ENCODE peak calls at places on chromosomes 3 and 15, in four cellular contexts. One of them, this sample, is unnamed.

GRCh38 chr3:172119266-172119957 is 80.0 kb downstream of the FNDC3B start:
- DNase-seq in kidney tubule cell: no peak
- DNase-seq in C1 segment of cervical spinal cord: no peak
- DNase-seq in stimulated activated CD8-positive, alpha-beta memory T cell treated with anti-CD3 and anti-CD28 coated beads, Interleukin-15, amount 100 ng/mL, for 48 hours: no peak
- DNase-seq in this sample: no peak

GRCh38 chr3:141313091-141313683 is 55.1 kb upstream of the ZBTB38 start:
- DNase-seq in kidney tubule cell: no peak
- DNase-seq in C1 segment of cervical spinal cord: no peak
- DNase-seq in stimulated activated CD8-positive, alpha-beta memory T cell treated with anti-CD3 and anti-CD28 coated beads, Interleukin-15, amount 100 ng/mL, for 48 hours: no peak
- DNase-seq in this sample: no peak

GRCh38 chr15:34776706-34777105 is 18.6 kb downstream of the ACTC1 start:
- DNase-seq in kidney tubule cell: no peak
- DNase-seq in C1 segment of cervical spinal cord: no peak
- DNase-seq in stimulated activated CD8-positive, alpha-beta memory T cell treated with anti-CD3 and anti-CD28 coated beads, Interleukin-15, amount 100 ng/mL, for 48 hours: no peak
- DNase-seq in this sample: no peak

GRCh38 chr15:76176059-76176458 is 116.3 kb downstream of the TMEM266 start:
- DNase-seq in kidney tubule cell: no peak
- DNase-seq in C1 segment of cervical spinal cord: no peak
- DNase-seq in stimulated activated CD8-positive, alpha-beta memory T cell treated with anti-CD3 and anti-CD28 coated beads, Interleukin-15, amount 100 ng/mL, for 48 hours: no peak
- DNase-seq in this sample: no peak

GRCh38 chr3:132246212-132246611 is 71.0 kb upstream of the ACP3 start:
- DNase-seq in kidney tubule cell: no peak
- DNase-seq in C1 segment of cervical spinal cord: no peak
- DNase-seq in stimulated activated CD8-positive, alpha-beta memory T cell treated with anti-CD3 and anti-CD28 coated beads, Interleukin-15, amount 100 ng/mL, for 48 hours: no peak
- DNase-seq in this sample: no peak

GRCh38 chr3:5136619-5137429 is 14.7 kb downstream of the ARL8B start:
- DNase-seq in kidney tubule cell: peak; percentile 67
- DNase-seq in C1 segment of cervical spinal cord: no peak
- DNase-seq in stimulated activated CD8-positive, alpha-beta memory T cell treated with anti-CD3 and anti-CD28 coated beads, Interleukin-15, amount 100 ng/mL, for 48 hours: no peak
- DNase-seq in this sample: no peak

GRCh38 chr15:96304839-96305238 is 25.7 kb upstream of the NR2F2 start:
- DNase-seq in kidney tubule cell: no peak
- DNase-seq in C1 segment of cervical spinal cord: no peak
- DNase-seq in stimulated activated CD8-positive, alpha-beta memory T cell treated with anti-CD3 and anti-CD28 coated beads, Interleukin-15, amount 100 ng/mL, for 48 hours: no peak
- DNase-seq in this sample: no peak

GRCh38 chr3:192747145-192747544 is 19.8 kb upstream of the FGF12 start:
- DNase-seq in kidney tubule cell: no peak
- DNase-seq in C1 segment of cervical spinal cord: no peak
- DNase-seq in stimulated activated CD8-positive, alpha-beta memory T cell treated with anti-CD3 and anti-CD28 coated beads, Interleukin-15, amount 100 ng/mL, for 48 hours: no peak
- DNase-seq in this sample: no peak

GRCh38 chr15:82552861-82553260 is 12.6 kb upstream of the RPS17 start:
- DNase-seq in kidney tubule cell: no peak
- DNase-seq in C1 segment of cervical spinal cord: no peak
- DNase-seq in stimulated activated CD8-positive, alpha-beta memory T cell treated with anti-CD3 and anti-CD28 coated beads, Interleukin-15, amount 100 ng/mL, for 48 hours: no peak
- DNase-seq in this sample: no peak

GRCh38 chr3:195609229-195609628 is 25.5 kb upstream of the APOD start:
- DNase-seq in kidney tubule cell: no peak
- DNase-seq in C1 segment of cervical spinal cord: no peak
- DNase-seq in stimulated activated CD8-positive, alpha-beta memory T cell treated with anti-CD3 and anti-CD28 coated beads, Interleukin-15, amount 100 ng/mL, for 48 hours: no peak
- DNase-seq in this sample: peak; percentile 15

GRCh38 chr15:73127302-73127936 is 75.2 kb downstream of the NEO1 start:
- DNase-seq in kidney tubule cell: peak; percentile 46
- DNase-seq in C1 segment of cervical spinal cord: no peak
- DNase-seq in stimulated activated CD8-positive, alpha-beta memory T cell treated with anti-CD3 and anti-CD28 coated beads, Interleukin-15, amount 100 ng/mL, for 48 hours: no peak
- DNase-seq in this sample: no peak

GRCh38 chr3:126476166-126476975 is 680 bp upstream of the ZXDC start:
- DNase-seq in kidney tubule cell: peak; percentile 72
- DNase-seq in C1 segment of cervical spinal cord: no peak
- DNase-seq in stimulated activated CD8-positive, alpha-beta memory T cell treated with anti-CD3 and anti-CD28 coated beads, Interleukin-15, amount 100 ng/mL, for 48 hours: no peak
- DNase-seq in this sample: no peak

GRCh38 chr3:18008706-18009363 is 266.4 kb upstream of the TBC1D5 start:
- DNase-seq in kidney tubule cell: no peak
- DNase-seq in C1 segment of cervical spinal cord: no peak
- DNase-seq in stimulated activated CD8-positive, alpha-beta memory T cell treated with anti-CD3 and anti-CD28 coated beads, Interleukin-15, amount 100 ng/mL, for 48 hours: no peak
- DNase-seq in this sample: no peak

GRCh38 chr3:175111036-175111435 is 251.9 kb downstream of the NAALADL2 start:
- DNase-seq in kidney tubule cell: no peak
- DNase-seq in C1 segment of cervical spinal cord: no peak
- DNase-seq in stimulated activated CD8-positive, alpha-beta memory T cell treated with anti-CD3 and anti-CD28 coated beads, Interleukin-15, amount 100 ng/mL, for 48 hours: no peak
- DNase-seq in this sample: no peak

GRCh38 chr3:87084868-87085267 is 93.9 kb upstream of the VGLL3 start:
- DNase-seq in kidney tubule cell: no peak
- DNase-seq in C1 segment of cervical spinal cord: no peak
- DNase-seq in stimulated activated CD8-positive, alpha-beta memory T cell treated with anti-CD3 and anti-CD28 coated beads, Interleukin-15, amount 100 ng/mL, for 48 hours: no peak
- DNase-seq in this sample: no peak

GRCh38 chr3:14391033-14391432 is 11.4 kb upstream of the SLC6A6 start:
- DNase-seq in kidney tubule cell: peak; percentile 50
- DNase-seq in C1 segment of cervical spinal cord: no peak
- DNase-seq in stimulated activated CD8-positive, alpha-beta memory T cell treated with anti-CD3 and anti-CD28 coated beads, Interleukin-15, amount 100 ng/mL, for 48 hours: no peak
- DNase-seq in this sample: no peak

GRCh38 chr3:22582291-22582690 is 620.8 kb upstream of the UBE2E2 start:
- DNase-seq in kidney tubule cell: no peak
- DNase-seq in C1 segment of cervical spinal cord: no peak
- DNase-seq in stimulated activated CD8-positive, alpha-beta memory T cell treated with anti-CD3 and anti-CD28 coated beads, Interleukin-15, amount 100 ng/mL, for 48 hours: no peak
- DNase-seq in this sample: no peak

GRCh38 chr3:42666022-42666421 is 12.5 kb downstream of the ZBTB47 start:
- DNase-seq in kidney tubule cell: no peak
- DNase-seq in C1 segment of cervical spinal cord: no peak
- DNase-seq in stimulated activated CD8-positive, alpha-beta memory T cell treated with anti-CD3 and anti-CD28 coated beads, Interleukin-15, amount 100 ng/mL, for 48 hours: no peak
- DNase-seq in this sample: no peak

GRCh38 chr3:78734048-78734637 is 1033.7 kb downstream of the ROBO1 start:
- DNase-seq in kidney tubule cell: no peak
- DNase-seq in C1 segment of cervical spinal cord: no peak
- DNase-seq in stimulated activated CD8-positive, alpha-beta memory T cell treated with anti-CD3 and anti-CD28 coated beads, Interleukin-15, amount 100 ng/mL, for 48 hours: no peak
- DNase-seq in this sample: no peak

GRCh38 chr3:189041482-189042090 is 130.2 kb upstream of the TPRG1 start:
- DNase-seq in kidney tubule cell: peak; percentile 72
- DNase-seq in C1 segment of cervical spinal cord: no peak
- DNase-seq in stimulated activated CD8-positive, alpha-beta memory T cell treated with anti-CD3 and anti-CD28 coated beads, Interleukin-15, amount 100 ng/mL, for 48 hours: peak; percentile 57
- DNase-seq in this sample: peak; percentile 44

GRCh38 chr15:92979011-92979701 is 79.0 kb downstream of the CHD2 start:
- DNase-seq in kidney tubule cell: peak; percentile 47
- DNase-seq in C1 segment of cervical spinal cord: no peak
- DNase-seq in stimulated activated CD8-positive, alpha-beta memory T cell treated with anti-CD3 and anti-CD28 coated beads, Interleukin-15, amount 100 ng/mL, for 48 hours: no peak
- DNase-seq in this sample: no peak

GRCh38 chr15:65370885-65371284 is 6.9 kb downstream of the IGDCC3 start:
- DNase-seq in kidney tubule cell: no peak
- DNase-seq in C1 segment of cervical spinal cord: no peak
- DNase-seq in stimulated activated CD8-positive, alpha-beta memory T cell treated with anti-CD3 and anti-CD28 coated beads, Interleukin-15, amount 100 ng/mL, for 48 hours: no peak
- DNase-seq in this sample: no peak

GRCh38 chr15:73366766-73367623 is 1.8 kb downstream of the HCN4 start:
- DNase-seq in kidney tubule cell: no peak
- DNase-seq in C1 segment of cervical spinal cord: no peak
- DNase-seq in stimulated activated CD8-positive, alpha-beta memory T cell treated with anti-CD3 and anti-CD28 coated beads, Interleukin-15, amount 100 ng/mL, for 48 hours: no peak
- DNase-seq in this sample: no peak

GRCh38 chr3:160486459-160486869 is 36.9 kb upstream of the TRIM59 start:
- DNase-seq in kidney tubule cell: peak; percentile 60
- DNase-seq in C1 segment of cervical spinal cord: no peak
- DNase-seq in stimulated activated CD8-positive, alpha-beta memory T cell treated with anti-CD3 and anti-CD28 coated beads, Interleukin-15, amount 100 ng/mL, for 48 hours: no peak
- DNase-seq in this sample: no peak

GRCh38 chr3:114213262-114213668 is 24.1 kb downstream of the ZNF80 start:
- DNase-seq in kidney tubule cell: peak; percentile 77
- DNase-seq in C1 segment of cervical spinal cord: no peak
- DNase-seq in stimulated activated CD8-positive, alpha-beta memory T cell treated with anti-CD3 and anti-CD28 coated beads, Interleukin-15, amount 100 ng/mL, for 48 hours: no peak
- DNase-seq in this sample: no peak

This sample was measured in T-helper 2 cell.